ENCODE peak calls at places on chromosomes 3 and 15, in nine cellular contexts. M is activated T-cell treated with anti-CD3 and anti-CD28 coated beads for 1 hour, S is NCI-H2081, W is astrocyte, X is NCI-H1092 treated with DMSO at 0.1 percent for 48 hours, C is NCI-H1105 treated with DMSO at 0.1 percent for 48 hours, R is neural progenitor cell, A is KBM-7, N is epithelial cell of esophagus. K is an unnamed sample.

GRCh38 chr3:172082269-172082668 is 42.9 kb downstream of the FNDC3B start:
- DNase-seq in M (no peak), S (no peak), W (peak), X (no peak), C (no peak), R (no peak), A (no peak), N (no peak), K (no peak)

GRCh38 chr15:63250312-63250965 is 27.0 kb upstream of the APH1B start:
- DNase-seq in M (no peak), S (no peak), W (peak), X (no peak), C (no peak), R (no peak), A (no peak), N (peak), K (peak)

GRCh38 chr3:4814302-4814903 is 164.8 kb upstream of the BHLHE40 start:
- DNase-seq in M (no peak), S (no peak), W (no peak), X (no peak), C (no peak), R (no peak), A (peak), N (no peak), K (no peak)

GRCh38 chr3:121759541-121760202 is 10.1 kb upstream of the GOLGB1 start:
- DNase-seq in M (no peak), S (no peak), W (no peak), X (no peak), C (no peak), R (no peak), A (no peak), N (no peak), K (no peak)

GRCh38 chr3:64161481-64161952 is 63.7 kb downstream of the PRICKLE2 start:
- DNase-seq in M (no peak), S (no peak), W (no peak), X (peak), C (no peak), R (no peak), A (no peak), N (peak), K (no peak)

GRCh38 chr3:14425574-14426304 is 23.3 kb downstream of the SLC6A6 start:
- DNase-seq in M (no peak), S (no peak), W (no peak), X (no peak), C (no peak), R (no peak), A (peak), N (peak), K (peak)

GRCh38 chr15:51752918-51753317 is 1.5 kb downstream of the TMOD2 start:
- DNase-seq in M (no peak), S (no peak), W (no peak), X (no peak), C (no peak), R (no peak), A (no peak), N (no peak), K (no peak)

GRCh38 chr3:82157952-82158351 is 396.5 kb upstream of the GBE1 start:
- DNase-seq in M (no peak), S (no peak), W (peak), X (no peak), C (no peak), R (no peak), A (no peak), N (peak), K (peak)

GRCh38 chr3:187811580-187812250 is 66.4 kb upstream of the BCL6 start:
- DNase-seq in M (no peak), S (no peak), W (peak), X (no peak), C (no peak), R (no peak), A (no peak), N (peak), K (peak)

GRCh38 chr3:36461588-36461987 is 81.3 kb downstream of the STAC start:
- DNase-seq in M (no peak), S (no peak), W (peak), X (no peak), C (no peak), R (no peak), A (no peak), N (no peak), K (peak)

GRCh38 chr15:74191798-74192197 is 10.8 kb downstream of the STRA6 start:
- DNase-seq in M (no peak), S (no peak), W (no peak), X (no peak), C (no peak), R (peak), A (no peak), N (no peak), K (no peak)

GRCh38 chr3:128681277-128681829 is 30.7 kb upstream of the RPN1 start:
- DNase-seq in M (no peak), S (peak), W (peak), X (peak), C (peak), R (no peak), A (no peak), N (no peak), K (peak)